ENCODE peak calls at places on chromosomes 1 and 21, in four cellular contexts. O, V, W and E are unnamed samples.

GRCh38 chr1:211920141-211920572 is 89.6 kb upstream of the LPGAT1 start:
- DNase-seq in W (peak), O (peak), V (peak), E (peak)

GRCh38 chr1:25573591-25573930 is 30.2 kb downstream of the LDLRAP1 start:
- DNase-seq in V (no peak), W (no peak), O (no peak), E (no peak)

GRCh38 chr1:233138794-233139544 is 156.6 kb downstream of the PCNX2 start:
- DNase-seq in V (no peak), O (no peak), W (no peak), E (no peak)

GRCh38 chr21:36792505-36792967 is 93.6 kb downstream of the SIM2 start:
- DNase-seq in V (no peak), W (no peak), O (peak), E (peak)

GRCh38 chr1:110606784-110607662 is 865 bp upstream of the KCNA2 start:
- DNase-seq in V (no peak), O (no peak), W (no peak), E (no peak)

GRCh38 chr1:81701071-81701470 is 99.7 kb upstream of the ADGRL2 start:
- DNase-seq in W (no peak), O (no peak), V (no peak), E (no peak)

GRCh38 chr1:109307363-109308021 is 681 bp upstream of the MYBPHL start:
- DNase-seq in W (peak), O (no peak), V (no peak), E (no peak)

GRCh38 chr21:31909772-31910470 is 37.1 kb downstream of the HUNK start:
- DNase-seq in O (no peak), W (no peak), V (no peak), E (no peak)

GRCh38 chr1:1129309-1129708 is 13.4 kb upstream of the C1orf159 start:
- DNase-seq in O (no peak), W (no peak), V (no peak), E (no peak)

GRCh38 chr1:247487057-247487456 is 29.2 kb upstream of the OR2B11 start:
- DNase-seq in V (peak), O (peak), W (no peak), E (peak)

GRCh38 chr1:197144570-197145325 is 1.7 kb downstream of the ASPM start:
- DNase-seq in O (peak), W (no peak), V (no peak), E (peak)
- H3K4me3 ChIP-seq in O (peak), W (no peak), V (peak), E (peak)

DNA sequence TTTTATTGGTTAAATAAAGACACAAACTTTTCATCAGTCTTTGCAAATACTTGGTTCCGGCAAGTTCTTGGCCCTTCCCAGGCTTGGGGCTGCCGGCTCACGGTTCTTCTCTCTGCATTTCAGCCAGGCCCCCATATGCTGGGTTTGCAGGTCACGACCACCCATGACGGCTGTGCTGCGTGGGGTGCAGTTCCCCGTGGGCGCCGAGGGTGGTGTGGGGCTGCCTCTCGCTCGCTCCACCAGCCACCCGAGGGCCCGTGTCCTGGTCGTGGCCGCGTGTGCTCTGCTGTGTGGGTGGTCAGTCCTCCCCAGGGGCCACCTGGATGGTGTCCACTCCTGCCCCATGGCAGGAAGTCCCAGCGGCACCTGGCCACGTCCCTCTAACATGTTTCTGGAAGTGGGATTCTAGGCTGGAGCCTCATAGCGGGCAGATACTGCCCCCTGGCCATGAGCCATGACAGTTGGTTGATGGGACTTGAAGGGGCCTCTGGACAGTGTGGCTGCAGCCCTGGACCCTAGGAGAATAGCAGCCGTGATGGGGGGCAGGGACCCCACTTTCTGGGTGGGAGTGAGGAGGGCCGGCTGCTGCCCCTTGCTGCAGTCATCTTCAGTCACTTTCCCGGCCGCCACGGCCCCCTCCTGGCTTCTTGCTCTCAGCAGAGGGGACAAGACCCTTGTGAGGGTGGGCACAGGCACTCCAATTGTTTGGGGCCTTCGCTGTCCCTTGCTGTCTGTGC is 46.3 kb downstream of the SKI start:
- DNase-seq in W (peak), V (no peak), O (no peak), E (no peak)
- H3K4me3 ChIP-seq in W (no peak), V (no peak), O (no peak), E (no peak)

DNA sequence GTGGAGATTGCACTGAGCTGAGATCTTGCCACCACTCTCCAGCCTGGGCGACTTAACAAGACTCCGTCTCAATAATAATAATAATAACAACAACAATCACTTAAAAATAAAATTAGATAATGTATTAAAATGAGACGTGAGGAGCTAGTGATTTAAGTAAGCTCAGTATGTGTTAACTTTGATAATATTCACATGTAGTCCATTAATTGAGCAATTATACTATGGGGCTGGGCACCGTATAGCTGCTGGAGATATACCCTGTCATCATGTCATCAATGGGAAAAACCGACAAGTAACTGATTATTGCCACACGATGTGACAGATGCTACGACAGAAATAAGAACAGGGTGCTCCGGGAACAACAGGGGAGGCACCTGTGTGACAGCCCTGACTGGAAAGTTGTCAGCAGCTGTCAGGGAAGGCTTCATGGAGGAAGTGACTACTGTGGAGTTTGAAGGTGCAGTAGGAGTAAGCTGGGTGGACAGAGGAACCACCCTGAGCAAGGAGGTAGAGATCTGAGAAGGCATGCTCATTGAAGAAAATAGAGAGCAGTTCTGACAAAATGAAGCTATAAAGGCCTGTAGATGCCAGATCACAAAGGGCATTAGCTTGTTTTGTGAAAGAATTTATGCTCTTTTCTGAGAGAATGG is 921 bp upstream of the CAMSAP2 start:
- DNase-seq in W (no peak), O (no peak), V (no peak), E (no peak)
- H3K4me3 ChIP-seq in W (peak), O (no peak), V (peak), E (no peak)

DNA sequence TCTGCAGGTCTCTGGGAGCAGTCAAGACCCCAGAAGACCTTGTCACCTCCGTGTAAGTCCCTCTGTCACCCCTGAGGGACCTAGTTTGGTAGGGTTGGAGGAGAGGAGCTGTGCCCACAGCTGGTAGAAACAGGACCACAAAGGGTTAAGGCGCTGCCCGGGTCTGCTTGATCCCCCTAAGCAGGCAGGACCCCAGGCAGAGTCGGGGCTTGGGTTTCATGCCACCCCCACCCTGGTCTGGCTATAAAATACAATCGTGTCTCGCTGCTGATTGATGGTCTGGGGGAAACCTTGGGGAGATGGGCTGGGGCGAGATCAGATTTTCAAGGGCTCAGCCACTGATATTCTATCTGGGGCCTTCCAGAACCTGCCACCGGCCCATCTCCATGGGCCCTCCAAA is 50.9 kb downstream of the TAS1R2 start:
- DNase-seq in V (no peak), O (no peak), W (no peak), E (no peak)
- H3K4me3 ChIP-seq in V (no peak), O (no peak), W (no peak), E (no peak)

GRCh38 chr1:113392541-113392940 is 2.2 kb downstream of the MAGI3 start:
- DNase-seq in O (no peak), V (no peak), W (no peak), E (no peak)
- H3K4me3 ChIP-seq in O (peak), V (peak), W (peak), E (peak)

GRCh38 chr1:17440827-17441168 is 1.3 kb upstream of the RCC2 start:
- DNase-seq in W (no peak), O (no peak), V (no peak), E (no peak)
- H3K4me3 ChIP-seq in W (no peak), O (no peak), V (peak), E (no peak)

DNA sequence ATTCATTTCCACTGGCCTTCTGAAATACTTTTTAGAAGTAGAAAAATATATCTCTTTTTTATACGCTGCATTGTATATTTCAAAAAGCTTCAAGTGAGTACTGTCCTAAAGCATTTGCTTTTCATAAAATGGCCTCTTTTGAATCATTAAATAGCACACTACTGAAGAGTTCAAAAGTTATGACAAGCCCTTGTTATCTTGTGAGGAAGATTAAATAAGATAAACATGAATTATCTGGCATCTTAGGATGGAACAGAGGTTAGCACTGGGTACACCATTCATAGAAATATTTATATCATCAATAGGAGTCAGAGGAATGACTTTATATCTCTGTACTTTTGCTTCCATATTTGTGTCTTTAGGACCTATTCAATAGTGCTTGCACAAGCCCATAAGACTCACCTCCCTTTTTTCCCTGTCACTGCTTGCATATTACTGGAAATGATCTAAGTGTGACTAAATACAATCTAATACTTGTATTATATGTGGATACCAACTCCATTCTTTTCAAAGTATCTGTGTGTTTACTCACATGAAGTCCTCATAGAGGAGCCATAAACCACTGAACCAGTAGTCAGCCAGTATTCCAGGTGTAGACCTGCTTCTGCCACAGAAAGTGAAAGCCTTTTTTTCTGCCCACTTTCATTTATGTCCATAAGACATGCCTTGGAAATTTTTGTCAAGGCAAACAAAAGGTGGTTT is 274.2 kb upstream of the C1orf105 start:
- DNase-seq in V (no peak), O (peak), W (no peak), E (peak)
- H3K4me3 ChIP-seq in V (no peak), O (no peak), W (no peak), E (no peak)

GRCh38 chr1:204714194-204714860 is 28.8 kb upstream of the LRRN2 start:
- DNase-seq in W (no peak), V (no peak), O (no peak), E (no peak)
- H3K4me3 ChIP-seq in W (no peak), V (no peak), O (no peak), E (no peak)

GRCh38 chr21:29296452-29296851 is 2.3 kb upstream of the BACH1 start:
- DNase-seq in O (no peak), V (no peak), W (no peak), E (no peak)

GRCh38 chr21:29290245-29290644 is 8.5 kb upstream of the BACH1 start:
- DNase-seq in O (no peak), W (no peak), V (no peak), E (no peak)

GRCh38 chr21:29295066-29295650 is 3.6 kb upstream of the BACH1 start:
- DNase-seq in O (no peak), V (no peak), W (no peak), E (no peak)

GRCh38 chr21:29289317-29289716 is 9.4 kb upstream of the BACH1 start:
- DNase-seq in W (no peak), V (no peak), O (no peak), E (no peak)

GRCh38 chr21:29293495-29293894 is 5.2 kb upstream of the BACH1 start:
- DNase-seq in W (no peak), V (no peak), O (no peak), E (no peak)
- H3K4me3 ChIP-seq in W (no peak), V (no peak), O (no peak), E (no peak)

GRCh38 chr1:154856544-154856943 is 13.5 kb downstream of the KCNN3 start:
- DNase-seq in W (no peak), O (no peak), V (no peak), E (no peak)

GRCh38 chr1:154852845-154853244 is 17.2 kb downstream of the KCNN3 start:
- DNase-seq in V (no peak), W (no peak), O (no peak), E (no peak)

GRCh38 chr1:154856049-154856448 is 14.0 kb downstream of the KCNN3 start:
- DNase-seq in V (no peak), O (no peak), W (peak), E (no peak)

GRCh38 chr1:154857022-154857421 is 13.1 kb downstream of the KCNN3 start:
- DNase-seq in V (no peak), O (no peak), W (no peak), E (no peak)

GRCh38 chr1:154855186-154855585 is 14.9 kb downstream of the KCNN3 start:
- DNase-seq in W (no peak), V (no peak), O (no peak), E (no peak)
- H3K4me3 ChIP-seq in W (no peak), V (no peak), O (no peak), E (no peak)